ENCODE peak calls at places on chromosomes 2 and 18, in four cellular contexts. X, B, I and P are unnamed samples.

GRCh38 chr2:201928363-201928762 is 105.3 kb upstream of the FZD7 start:
- DNase-seq in B (no peak), I (no peak), X (no peak), P (no peak)

GRCh38 chr2:62112192-62112591 is 83.7 kb upstream of the B3GNT2 start:
- DNase-seq in B (no peak), X (no peak), I (no peak), P (no peak)

GRCh38 chr2:238263204-238264071 is 23.6 kb upstream of the HES6 start:
- DNase-seq in B (peak; percentile 94), I (peak; percentile 87), X (peak; percentile 88), P (peak; percentile 96)

GRCh38 chr2:239603411-239604356 is 202.9 kb upstream of the HDAC4 start:
- DNase-seq in B (no peak), I (no peak), X (no peak), P (no peak)

GRCh38 chr2:212424090-212424489 is 114.5 kb downstream of the ERBB4 start:
- DNase-seq in X (no peak), I (no peak), B (no peak), P (no peak)

GRCh38 chr2:39723946-39724827 is 54.9 kb downstream of the THUMPD2 start:
- DNase-seq in B (no peak), X (no peak), I (no peak), P (no peak)

GRCh38 chr2:55482186-55482945 is 37.2 kb upstream of the CFAP36 start:
- DNase-seq in I (no peak), B (no peak), X (no peak), P (no peak)

GRCh38 chr2:66189598-66189997 is 245.3 kb upstream of the MEIS1 start:
- DNase-seq in I (no peak), B (no peak), X (no peak), P (no peak)

GRCh38 chr2:8270699-8271098 is 411.2 kb upstream of the ID2 start:
- DNase-seq in I (no peak), X (no peak), B (no peak), P (no peak)

GRCh38 chr2:197293252-197294007 is 17.1 kb downstream of the ANKRD44 start:
- DNase-seq in B (no peak), X (no peak), I (no peak), P (no peak)

GRCh38 chr2:163774862-163775261 is 39.1 kb upstream of the FIGN start:
- DNase-seq in I (peak; percentile 15), X (no peak), B (no peak), P (no peak)

GRCh38 chr2:26522325-26523120 is 44.6 kb upstream of the OTOF start:
- DNase-seq in I (no peak), X (no peak), B (no peak), P (peak; percentile 21)

GRCh38 chr2:27356056-27356381 is 545 bp downstream of the GTF3C2 start:
- DNase-seq in I (peak; percentile 63), X (peak; percentile 51), B (peak; percentile 77), P (peak; percentile 70)

GRCh38 chr2:88159481-88159880 is 10.7 kb upstream of the THNSL2 start:
- DNase-seq in X (no peak), B (no peak), I (no peak), P (no peak)

GRCh38 chr18:41326311-41326710 is 628.7 kb upstream of the PIK3C3 start:
- DNase-seq in B (no peak), I (no peak), X (no peak), P (no peak)

GRCh38 chr2:236045264-236046235 is 122.6 kb downstream of the GBX2 start:
- DNase-seq in I (peak; percentile 91), B (no peak), X (no peak), P (no peak)

GRCh38 chr2:169670215-169670651 is 24.0 kb downstream of the CFAP210 start:
- DNase-seq in I (no peak), B (no peak), X (no peak), P (no peak)

GRCh38 chr2:28389399-28390240 is 3.0 kb upstream of the FOSL2 start:
- DNase-seq in B (no peak), X (no peak), I (no peak), P (peak; percentile 54)

GRCh38 chr2:108604196-108604595 is 69.9 kb downstream of the LIMS1 start:
- DNase-seq in B (no peak), I (no peak), X (no peak), P (no peak)

GRCh38 chr2:174568425-174568824 is 29.2 kb downstream of the WIPF1 start:
- DNase-seq in X (no peak), B (no peak), I (no peak), P (no peak)

GRCh38 chr2:7242189-7242867 is 325.1 kb downstream of the RNF144A start:
- DNase-seq in I (no peak), B (no peak), X (no peak), P (no peak)

GRCh38 chr2:120910069-120910468 is 174.4 kb downstream of the GLI2 start:
- DNase-seq in X (no peak), B (no peak), I (no peak), P (no peak)

GRCh38 chr2:161134547-161135518 is 25.4 kb upstream of the TANK start:
- DNase-seq in B (no peak), I (peak; percentile 41), X (peak; percentile 23), P (no peak)

GRCh38 chr2:30565860-30566358 is 118.9 kb downstream of the LCLAT1 start:
- DNase-seq in I (no peak), X (peak; percentile 55), B (no peak), P (no peak)

GRCh38 chr18:22999212-22999611 is 66.1 kb downstream of the RBBP8 start:
- DNase-seq in I (peak; percentile 4), X (no peak), B (no peak), P (no peak)

GRCh38 chr2:126827371-126827770 is 71.3 kb upstream of the TEX51 start:
- DNase-seq in X (no peak), I (no peak), B (no peak), P (peak; percentile 19)

GRCh38 chr2:128602699-128603101 is 284.0 kb upstream of the HS6ST1 start:
- DNase-seq in B (no peak), X (no peak), I (no peak), P (no peak)

GRCh38 chr2:215451012-215451756 is 15.3 kb upstream of the FN1 start:
- DNase-seq in I (no peak), B (no peak), X (no peak), P (no peak)

GRCh38 chr18:61470111-61470673 is 137.0 kb downstream of the CDH20 start:
- DNase-seq in I (no peak), B (no peak), X (no peak), P (no peak)

GRCh38 chr2:137957033-137957432 is 7.2 kb upstream of the HNMT start:
- DNase-seq in B (no peak), X (no peak), I (no peak), P (no peak)

GRCh38 chr2:102137138-102137537 is 5.4 kb upstream of the IL1R1 start:
- DNase-seq in B (no peak), X (no peak), I (no peak), P (no peak)

GRCh38 chr2:71596011-71596410 is 142.7 kb downstream of the DYSF start:
- DNase-seq in I (no peak), X (no peak), B (no peak), P (no peak)

GRCh38 chr2:71599646-71600236 is 146.4 kb downstream of the DYSF start:
- DNase-seq in B (no peak), I (no peak), X (no peak), P (no peak)

GRCh38 chr2:71599038-71599437 is 145.7 kb downstream of the DYSF start:
- DNase-seq in X (no peak), I (no peak), B (no peak), P (no peak)

GRCh38 chr2:71598526-71598925 is 145.2 kb downstream of the DYSF start:
- DNase-seq in X (no peak), B (no peak), I (no peak), P (no peak)

DNA sequence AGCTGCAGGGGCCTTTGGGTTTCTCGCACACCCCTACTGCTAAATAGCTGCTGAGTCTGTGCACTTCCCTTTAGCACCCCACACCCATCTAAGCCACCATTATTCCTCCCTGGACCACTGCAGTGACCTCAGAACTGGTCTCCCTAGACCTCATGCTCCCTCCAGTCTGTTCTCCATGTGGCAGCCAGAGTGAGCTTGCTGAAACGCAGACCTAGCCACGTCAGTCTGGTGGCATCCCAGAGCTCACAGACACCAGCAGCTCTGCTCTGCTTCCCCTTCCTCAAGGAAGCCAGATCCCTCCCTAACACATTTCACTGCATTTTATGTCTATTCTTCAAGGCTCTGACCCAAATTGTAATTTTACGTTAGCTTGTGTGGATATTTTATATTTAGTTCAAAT is 144.4 kb downstream of the DYSF start:
- DNase-seq in B (no peak), X (no peak), I (no peak), P (no peak)
- H3K4me1 ChIP-seq in B (no peaks in the 10 kb centered on the region), X (no peaks in the 10 kb centered on the region), I (no peaks in the 10 kb centered on the region), P (peaks cover under 1% of the 10 kb centered on the region)

DNA sequence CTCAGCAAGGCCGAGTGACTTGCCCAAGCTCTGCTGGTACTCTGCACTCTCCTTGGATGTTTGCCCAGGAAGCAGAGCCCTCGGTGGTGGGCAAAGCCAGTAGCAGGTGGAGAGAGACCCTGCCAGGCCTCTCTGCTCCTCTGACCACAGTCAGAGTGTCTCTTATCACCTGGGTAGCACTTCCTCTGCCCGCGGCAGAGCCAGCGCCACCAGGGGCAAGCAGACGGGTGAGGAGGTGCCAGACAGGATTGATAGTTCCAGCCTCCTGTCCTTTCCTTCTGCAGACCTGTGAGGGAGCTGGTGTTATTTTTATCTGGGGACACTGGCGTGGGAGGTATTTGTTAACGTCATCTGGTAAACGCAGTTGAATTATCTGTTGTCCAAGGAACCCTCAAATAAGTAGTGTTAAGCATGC is 152.9 kb downstream of the SMAD7 start:
- DNase-seq in X (no peak), B (no peak), I (no peak), P (peak; percentile 55)
- H3K4me1 ChIP-seq in X (no peaks in the 10 kb centered on the region), B (peaks cover 10% of the 10 kb centered on the region), I (no peaks in the 10 kb centered on the region), P (no peaks in the 10 kb centered on the region)

DNA sequence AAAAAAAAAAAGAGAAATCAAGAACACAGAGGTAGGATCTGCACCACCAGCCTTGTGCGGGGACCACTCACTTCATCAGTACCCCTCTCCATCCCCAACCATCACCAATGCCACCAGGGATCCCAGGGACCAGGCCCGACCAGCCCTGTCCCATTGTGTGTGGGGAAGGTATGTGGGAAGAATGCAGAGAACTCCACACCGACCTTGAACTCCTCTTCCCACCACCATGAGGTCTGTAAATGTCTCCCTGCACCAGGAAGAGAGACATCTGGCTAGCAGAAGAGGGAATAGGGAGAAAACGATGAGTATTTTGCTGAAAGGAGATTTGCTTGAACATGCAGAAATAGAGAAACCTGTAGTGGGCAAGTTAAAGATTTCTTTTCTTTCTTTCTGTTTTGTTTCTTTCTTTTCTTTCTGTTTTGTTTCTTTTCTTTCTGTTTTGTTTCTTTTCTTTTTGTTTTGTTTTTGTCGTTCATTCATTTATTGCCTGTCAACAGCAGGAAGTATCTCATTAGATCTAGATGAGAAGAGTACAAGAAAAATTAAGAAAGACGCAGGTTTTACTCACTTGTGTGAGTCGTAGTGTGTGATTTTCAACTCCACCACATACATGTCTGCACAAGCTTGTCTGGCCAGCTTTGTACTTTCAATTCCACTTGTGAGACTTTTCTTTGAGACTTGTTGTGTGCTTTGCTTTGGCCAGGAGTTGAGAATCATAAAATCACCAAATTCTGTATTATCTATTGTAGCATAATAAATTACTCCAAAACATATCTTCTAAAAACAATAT is 179.8 kb upstream of the HAAO start:
- DNase-seq in B (peak; percentile 18), X (no peak), I (no peak), P (peak; percentile 46)
- H3K4me1 ChIP-seq in B (peaks cover 7% of the 10 kb centered on the region), X (peaks cover 13% of the 10 kb centered on the region), I (peaks cover 26% of the 10 kb centered on the region), P (peaks cover 19% of the 10 kb centered on the region)

GRCh38 chr18:24022141-24022540 is 7.6 kb downstream of the TTC39C start:
- DNase-seq in B (no peak), X (no peak), I (no peak), P (no peak)

GRCh38 chr18:24019641-24020331 is 5.2 kb downstream of the TTC39C start:
- DNase-seq in I (no peak), B (no peak), X (no peak), P (no peak)

GRCh38 chr18:24024425-24024824 is 9.9 kb downstream of the TTC39C start:
- DNase-seq in I (no peak), X (no peak), B (no peak), P (no peak)

GRCh38 chr18:24023185-24023814 is 8.7 kb downstream of the TTC39C start:
- DNase-seq in B (no peak), I (peak; percentile 73), X (no peak), P (no peak)

GRCh38 chr18:24021505-24021904 is 7.0 kb downstream of the TTC39C start:
- DNase-seq in X (no peak), I (no peak), B (no peak), P (no peak)
- H3K4me1 ChIP-seq in X (peaks cover 4% of the 10 kb centered on the region), I (peaks cover 46% of the 10 kb centered on the region), B (peaks cover 2% of the 10 kb centered on the region), P (peaks cover 7% of the 10 kb centered on the region)